ENCODE peak calls at places on chromosomes 13 and 19, in seven cellular contexts. One of them, this sample, is unnamed.

GRCh38 chr13:79806821-79807220 is 325.9 kb downstream of the NDFIP2 start:
- DNase-seq in BJ: no peak
- DNase-seq in retinal pigment epithelial cell: no peak
- DNase-seq in neural progenitor cell: no peak
- DNase-seq in AG10803: no peak
- DNase-seq in right atrium auricular region: no peak
- DNase-seq in dorsolateral prefrontal cortex: no peak
- DNase-seq in this sample: no peak

GRCh38 chr13:44296856-44297255 is 76.8 kb upstream of the SERP2 start:
- DNase-seq in BJ: no peak
- DNase-seq in retinal pigment epithelial cell: no peak
- DNase-seq in neural progenitor cell: no peak
- DNase-seq in AG10803: no peak
- DNase-seq in right atrium auricular region: no peak
- DNase-seq in dorsolateral prefrontal cortex: no peak
- DNase-seq in this sample: no peak

GRCh38 chr19:13100871-13101589 is 1.6 kb downstream of the LYL1 start:
- DNase-seq in BJ: no peak
- DNase-seq in retinal pigment epithelial cell: no peak
- DNase-seq in neural progenitor cell: no peak
- DNase-seq in AG10803: no peak
- DNase-seq in right atrium auricular region: no peak
- DNase-seq in dorsolateral prefrontal cortex: no peak
- DNase-seq in this sample: no peak

GRCh38 chr13:94994506-94994905 is 282.2 kb upstream of the SOX21 start:
- DNase-seq in BJ: no peak
- DNase-seq in retinal pigment epithelial cell: no peak
- DNase-seq in neural progenitor cell: no peak
- DNase-seq in AG10803: no peak
- DNase-seq in right atrium auricular region: no peak
- DNase-seq in dorsolateral prefrontal cortex: no peak
- DNase-seq in this sample: no peak

GRCh38 chr19:56108447-56109195 is 12.5 kb downstream of the ZNF787 start:
- DNase-seq in BJ: no peak
- DNase-seq in retinal pigment epithelial cell: no peak
- DNase-seq in neural progenitor cell: no peak
- DNase-seq in AG10803: peak
- DNase-seq in right atrium auricular region: peak
- DNase-seq in dorsolateral prefrontal cortex: peak
- DNase-seq in this sample: no peak

GRCh38 chr13:59906413-59907027 is 257.2 kb downstream of the DIAPH3 start:
- DNase-seq in BJ: no peak
- DNase-seq in retinal pigment epithelial cell: peak
- DNase-seq in neural progenitor cell: peak
- DNase-seq in AG10803: peak
- DNase-seq in right atrium auricular region: no peak
- DNase-seq in dorsolateral prefrontal cortex: no peak
- DNase-seq in this sample: peak

GRCh38 chr19:57888107-57888493 is 737 bp downstream of the ZNF814 start:
- DNase-seq in BJ: no peak
- DNase-seq in retinal pigment epithelial cell: no peak
- DNase-seq in neural progenitor cell: no peak
- DNase-seq in AG10803: no peak
- DNase-seq in right atrium auricular region: no peak
- DNase-seq in dorsolateral prefrontal cortex: no peak
- DNase-seq in this sample: no peak

GRCh38 chr19:50326101-50326664 is 3.0 kb downstream of the KCNC3 start:
- DNase-seq in BJ: no peak
- DNase-seq in retinal pigment epithelial cell: no peak
- DNase-seq in neural progenitor cell: no peak
- DNase-seq in AG10803: no peak
- DNase-seq in right atrium auricular region: no peak
- DNase-seq in dorsolateral prefrontal cortex: no peak
- DNase-seq in this sample: no peak

GRCh38 chr13:113759525-113760137 is 605 bp downstream of the TMEM255B start:
- DNase-seq in BJ: no peak
- DNase-seq in retinal pigment epithelial cell: no peak
- DNase-seq in neural progenitor cell: peak
- DNase-seq in AG10803: no peak
- DNase-seq in right atrium auricular region: no peak
- DNase-seq in dorsolateral prefrontal cortex: no peak
- DNase-seq in this sample: no peak

GRCh38 chr13:66714795-66715194 is 515.3 kb downstream of the PCDH9 start:
- DNase-seq in BJ: no peak
- DNase-seq in retinal pigment epithelial cell: no peak
- DNase-seq in neural progenitor cell: no peak
- DNase-seq in AG10803: no peak
- DNase-seq in right atrium auricular region: no peak
- DNase-seq in dorsolateral prefrontal cortex: no peak
- DNase-seq in this sample: no peak

GRCh38 chr13:36880961-36881360 is 39.1 kb downstream of the SMAD9 start:
- DNase-seq in BJ: peak
- DNase-seq in retinal pigment epithelial cell: no peak
- DNase-seq in neural progenitor cell: no peak
- DNase-seq in AG10803: peak
- DNase-seq in right atrium auricular region: no peak
- DNase-seq in dorsolateral prefrontal cortex: no peak
- DNase-seq in this sample: no peak

GRCh38 chr13:64099994-64100393 is 2684.3 kb upstream of the PCDH20 start:
- DNase-seq in BJ: no peak
- DNase-seq in retinal pigment epithelial cell: no peak
- DNase-seq in neural progenitor cell: no peak
- DNase-seq in AG10803: no peak
- DNase-seq in right atrium auricular region: no peak
- DNase-seq in dorsolateral prefrontal cortex: no peak
- DNase-seq in this sample: no peak

GRCh38 chr19:28436320-28436719 is 776.6 kb downstream of the UQCRFS1 start:
- DNase-seq in BJ: no peak
- DNase-seq in retinal pigment epithelial cell: no peak
- DNase-seq in neural progenitor cell: no peak
- DNase-seq in AG10803: no peak
- DNase-seq in right atrium auricular region: no peak
- DNase-seq in dorsolateral prefrontal cortex: no peak
- DNase-seq in this sample: no peak

GRCh38 chr13:106423530-106423929 is 111.9 kb downstream of the EFNB2 start:
- DNase-seq in BJ: no peak
- DNase-seq in retinal pigment epithelial cell: no peak
- DNase-seq in neural progenitor cell: peak
- DNase-seq in AG10803: no peak
- DNase-seq in right atrium auricular region: no peak
- DNase-seq in dorsolateral prefrontal cortex: no peak
- DNase-seq in this sample: no peak

DNA sequence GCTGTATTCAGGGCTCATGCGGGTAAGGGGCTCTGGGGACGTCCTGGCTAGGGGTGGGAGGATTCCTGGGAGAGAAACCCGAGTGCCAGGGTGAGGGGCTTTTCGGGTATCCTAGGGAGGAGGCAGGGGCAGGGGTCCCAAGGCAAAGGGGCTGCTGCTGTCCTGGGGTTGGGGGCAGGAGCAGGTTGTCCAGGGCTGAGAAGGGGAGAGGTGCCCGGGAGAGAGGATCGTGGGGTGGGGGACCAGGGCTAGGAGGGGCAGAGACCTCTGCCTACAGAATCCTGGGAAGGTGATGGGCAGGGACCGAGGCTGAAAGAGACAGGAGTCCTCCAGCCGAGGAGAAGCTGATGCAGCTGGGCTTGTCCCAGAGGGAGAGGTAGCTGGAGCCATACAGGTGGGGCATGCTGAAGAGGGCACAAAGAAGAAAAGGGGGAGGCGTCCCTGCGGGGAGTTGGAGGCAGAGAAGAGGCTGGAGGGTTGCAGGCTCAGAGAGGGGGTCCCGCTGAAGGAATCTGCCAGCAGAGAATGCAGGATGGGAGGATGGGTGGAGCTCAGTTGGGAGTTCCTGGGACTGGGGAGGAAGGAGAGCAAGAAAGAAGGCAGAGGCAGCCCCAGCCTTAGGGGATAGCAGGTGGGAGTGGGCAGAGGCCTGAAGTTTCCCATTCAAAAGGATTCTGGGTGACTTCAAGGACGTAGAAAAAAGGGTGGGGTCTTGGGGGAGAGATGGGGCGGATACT is 569 bp downstream of the CYP2S1 start:
- DNase-seq in BJ: no peak
- DNase-seq in retinal pigment epithelial cell: no peak
- DNase-seq in neural progenitor cell: peak
- DNase-seq in AG10803: no peak
- DNase-seq in right atrium auricular region: no peak
- DNase-seq in dorsolateral prefrontal cortex: no peak
- DNase-seq in this sample: no peak
- H3K4me3 ChIP-seq in BJ: peak
- H3K4me3 ChIP-seq in retinal pigment epithelial cell: peak
- H3K4me3 ChIP-seq in neural progenitor cell: peak
- H3K4me3 ChIP-seq in AG10803: peak
- H3K4me3 ChIP-seq in right atrium auricular region: peak
- H3K4me3 ChIP-seq in dorsolateral prefrontal cortex: peak
- H3K4me3 ChIP-seq in this sample: peak

GRCh38 chr19:3404324-3405260 is 38.2 kb downstream of the NFIC start:
- DNase-seq in BJ: peak
- DNase-seq in retinal pigment epithelial cell: no peak
- DNase-seq in neural progenitor cell: no peak
- DNase-seq in AG10803: peak
- DNase-seq in right atrium auricular region: peak
- DNase-seq in dorsolateral prefrontal cortex: peak
- DNase-seq in this sample: no peak

GRCh38 chr19:3402631-3403443 is 36.5 kb downstream of the NFIC start:
- DNase-seq in BJ: no peak
- DNase-seq in retinal pigment epithelial cell: no peak
- DNase-seq in neural progenitor cell: no peak
- DNase-seq in AG10803: no peak
- DNase-seq in right atrium auricular region: no peak
- DNase-seq in dorsolateral prefrontal cortex: no peak
- DNase-seq in this sample: no peak

GRCh38 chr19:3405261-3405653 is 38.9 kb downstream of the NFIC start:
- DNase-seq in BJ: no peak
- DNase-seq in retinal pigment epithelial cell: no peak
- DNase-seq in neural progenitor cell: no peak
- DNase-seq in AG10803: no peak
- DNase-seq in right atrium auricular region: no peak
- DNase-seq in dorsolateral prefrontal cortex: no peak
- DNase-seq in this sample: no peak

GRCh38 chr19:3401004-3401768 is 34.8 kb downstream of the NFIC start:
- DNase-seq in BJ: no peak
- DNase-seq in retinal pigment epithelial cell: no peak
- DNase-seq in neural progenitor cell: no peak
- DNase-seq in AG10803: no peak
- DNase-seq in right atrium auricular region: no peak
- DNase-seq in dorsolateral prefrontal cortex: no peak
- DNase-seq in this sample: no peak

GRCh38 chr19:3403489-3404323 is 37.3 kb downstream of the NFIC start:
- DNase-seq in BJ: peak
- DNase-seq in retinal pigment epithelial cell: peak
- DNase-seq in neural progenitor cell: no peak
- DNase-seq in AG10803: peak
- DNase-seq in right atrium auricular region: peak
- DNase-seq in dorsolateral prefrontal cortex: peak
- DNase-seq in this sample: peak
- H3K4me3 ChIP-seq in BJ: peak
- H3K4me3 ChIP-seq in retinal pigment epithelial cell: no peak
- H3K4me3 ChIP-seq in neural progenitor cell: no peak
- H3K4me3 ChIP-seq in AG10803: peak
- H3K4me3 ChIP-seq in right atrium auricular region: peak
- H3K4me3 ChIP-seq in dorsolateral prefrontal cortex: peak
- H3K4me3 ChIP-seq in this sample: no peak

GRCh38 chr19:33797821-33798633 is 1.4 kb downstream of the KCTD15 start:
- DNase-seq in BJ: no peak
- DNase-seq in retinal pigment epithelial cell: no peak
- DNase-seq in neural progenitor cell: peak
- DNase-seq in AG10803: peak
- DNase-seq in right atrium auricular region: no peak
- DNase-seq in dorsolateral prefrontal cortex: no peak
- DNase-seq in this sample: no peak
- H3K4me3 ChIP-seq in BJ: peak
- H3K4me3 ChIP-seq in retinal pigment epithelial cell: peak
- H3K4me3 ChIP-seq in neural progenitor cell: peak
- H3K4me3 ChIP-seq in AG10803: peak
- H3K4me3 ChIP-seq in right atrium auricular region: peak
- H3K4me3 ChIP-seq in dorsolateral prefrontal cortex: peak
- H3K4me3 ChIP-seq in this sample: no peak

GRCh38 chr13:42991892-42992584 is at the start of gene EPSTI1:
- DNase-seq in BJ: no peak
- DNase-seq in retinal pigment epithelial cell: no peak
- DNase-seq in neural progenitor cell: peak
- DNase-seq in AG10803: peak
- DNase-seq in right atrium auricular region: peak
- DNase-seq in dorsolateral prefrontal cortex: peak
- DNase-seq in this sample: no peak
- H3K4me3 ChIP-seq in BJ: peak
- H3K4me3 ChIP-seq in retinal pigment epithelial cell: peak
- H3K4me3 ChIP-seq in neural progenitor cell: peak
- H3K4me3 ChIP-seq in AG10803: peak
- H3K4me3 ChIP-seq in right atrium auricular region: peak
- H3K4me3 ChIP-seq in dorsolateral prefrontal cortex: peak
- H3K4me3 ChIP-seq in this sample: peak

GRCh38 chr13:77478645-77478997 is 56.9 kb upstream of the SCEL start:
- DNase-seq in BJ: no peak
- DNase-seq in retinal pigment epithelial cell: no peak
- DNase-seq in neural progenitor cell: no peak
- DNase-seq in AG10803: no peak
- DNase-seq in right atrium auricular region: no peak
- DNase-seq in dorsolateral prefrontal cortex: no peak
- DNase-seq in this sample: no peak
- H3K4me3 ChIP-seq in BJ: no peak
- H3K4me3 ChIP-seq in retinal pigment epithelial cell: no peak
- H3K4me3 ChIP-seq in neural progenitor cell: peak
- H3K4me3 ChIP-seq in AG10803: no peak
- H3K4me3 ChIP-seq in right atrium auricular region: peak
- H3K4me3 ChIP-seq in dorsolateral prefrontal cortex: peak
- H3K4me3 ChIP-seq in this sample: no peak

GRCh38 chr13:27621366-27622101 is at the start of gene POLR1D:
- DNase-seq in BJ: no peak
- DNase-seq in retinal pigment epithelial cell: peak
- DNase-seq in neural progenitor cell: peak
- DNase-seq in AG10803: peak
- DNase-seq in right atrium auricular region: peak
- DNase-seq in dorsolateral prefrontal cortex: peak
- DNase-seq in this sample: peak
- H3K4me3 ChIP-seq in BJ: peak
- H3K4me3 ChIP-seq in retinal pigment epithelial cell: peak
- H3K4me3 ChIP-seq in neural progenitor cell: peak
- H3K4me3 ChIP-seq in AG10803: peak
- H3K4me3 ChIP-seq in right atrium auricular region: peak
- H3K4me3 ChIP-seq in dorsolateral prefrontal cortex: peak
- H3K4me3 ChIP-seq in this sample: peak

GRCh38 chr19:17794412-17794730 is 567 bp upstream of the B3GNT3 start:
- DNase-seq in BJ: no peak
- DNase-seq in retinal pigment epithelial cell: no peak
- DNase-seq in neural progenitor cell: peak
- DNase-seq in AG10803: no peak
- DNase-seq in right atrium auricular region: no peak
- DNase-seq in dorsolateral prefrontal cortex: no peak
- DNase-seq in this sample: no peak
- H3K4me3 ChIP-seq in BJ: no peak
- H3K4me3 ChIP-seq in retinal pigment epithelial cell: no peak
- H3K4me3 ChIP-seq in neural progenitor cell: no peak
- H3K4me3 ChIP-seq in AG10803: no peak
- H3K4me3 ChIP-seq in right atrium auricular region: no peak
- H3K4me3 ChIP-seq in dorsolateral prefrontal cortex: no peak
- H3K4me3 ChIP-seq in this sample: peak

GRCh38 chr19:10292789-10293636 is 3.3 kb downstream of the ICAM5 start:
- DNase-seq in BJ: no peak
- DNase-seq in retinal pigment epithelial cell: no peak
- DNase-seq in neural progenitor cell: peak
- DNase-seq in AG10803: no peak
- DNase-seq in right atrium auricular region: no peak
- DNase-seq in dorsolateral prefrontal cortex: no peak
- DNase-seq in this sample: no peak
- H3K4me3 ChIP-seq in BJ: peak
- H3K4me3 ChIP-seq in retinal pigment epithelial cell: peak
- H3K4me3 ChIP-seq in neural progenitor cell: peak
- H3K4me3 ChIP-seq in AG10803: peak
- H3K4me3 ChIP-seq in right atrium auricular region: peak
- H3K4me3 ChIP-seq in dorsolateral prefrontal cortex: peak
- H3K4me3 ChIP-seq in this sample: no peak

This sample was measured in HepG2.